ENCODE peak calls at places on chromosomes 11 and 22, in six cellular contexts. One of them, this sample, is unnamed.

GRCh38 chr11:22703561-22703960 is 37.1 kb downstream of the GAS2 start:
- DNase-seq in Peyer's patch: no peak
- DNase-seq in stimulated activated CD8-positive, alpha-beta memory T cell treated with anti-CD3 and anti-CD28 coated beads, Interleukin-2, amount 100 ng/mL, for 1 hour: no peak
- DNase-seq in fibroblast of mammary gland: no peak
- DNase-seq in midbrain: no peak
- DNase-seq in Calu3: no peak
- DNase-seq in this sample: no peak

GRCh38 chr22:30267382-30268302 is 991 bp upstream of the OSM start:
- DNase-seq in fibroblast of mammary gland: no peak
- DNase-seq in Calu3: no peak
- DNase-seq in Peyer's patch: no peak
- DNase-seq in stimulated activated CD8-positive, alpha-beta memory T cell treated with anti-CD3 and anti-CD28 coated beads, Interleukin-2, amount 100 ng/mL, for 1 hour: peak
- DNase-seq in midbrain: no peak
- DNase-seq in this sample: no peak

GRCh38 chr11:44611687-44612437 is 46.4 kb downstream of the CD82 start:
- DNase-seq in Peyer's patch: no peak
- DNase-seq in Calu3: no peak
- DNase-seq in fibroblast of mammary gland: no peak
- DNase-seq in midbrain: no peak
- DNase-seq in stimulated activated CD8-positive, alpha-beta memory T cell treated with anti-CD3 and anti-CD28 coated beads, Interleukin-2, amount 100 ng/mL, for 1 hour: peak
- DNase-seq in this sample: peak

GRCh38 chr22:50730941-50731661 is 6.9 kb upstream of the ACR start:
- DNase-seq in Peyer's patch: no peak
- DNase-seq in stimulated activated CD8-positive, alpha-beta memory T cell treated with anti-CD3 and anti-CD28 coated beads, Interleukin-2, amount 100 ng/mL, for 1 hour: no peak
- DNase-seq in midbrain: no peak
- DNase-seq in fibroblast of mammary gland: no peak
- DNase-seq in Calu3: no peak
- DNase-seq in this sample: no peak

GRCh38 chr11:70628881-70629844 is 230.8 kb downstream of the CTTN start:
- DNase-seq in Calu3: peak
- DNase-seq in fibroblast of mammary gland: no peak
- DNase-seq in midbrain: no peak
- DNase-seq in stimulated activated CD8-positive, alpha-beta memory T cell treated with anti-CD3 and anti-CD28 coated beads, Interleukin-2, amount 100 ng/mL, for 1 hour: no peak
- DNase-seq in Peyer's patch: peak
- DNase-seq in this sample: no peak

GRCh38 chr11:78630155-78630554 is 55.5 kb upstream of the NARS2 start:
- DNase-seq in midbrain: no peak
- DNase-seq in stimulated activated CD8-positive, alpha-beta memory T cell treated with anti-CD3 and anti-CD28 coated beads, Interleukin-2, amount 100 ng/mL, for 1 hour: no peak
- DNase-seq in Peyer's patch: no peak
- DNase-seq in fibroblast of mammary gland: no peak
- DNase-seq in Calu3: no peak
- DNase-seq in this sample: no peak

GRCh38 chr11:64610596-64610995 is 19.6 kb downstream of the SLC22A12 start:
- DNase-seq in Peyer's patch: no peak
- DNase-seq in midbrain: no peak
- DNase-seq in fibroblast of mammary gland: no peak
- DNase-seq in stimulated activated CD8-positive, alpha-beta memory T cell treated with anti-CD3 and anti-CD28 coated beads, Interleukin-2, amount 100 ng/mL, for 1 hour: no peak
- DNase-seq in Calu3: no peak
- DNase-seq in this sample: no peak

GRCh38 chr11:76408171-76408965 is 27.2 kb downstream of the GVQW3 start:
- DNase-seq in midbrain: no peak
- DNase-seq in fibroblast of mammary gland: no peak
- DNase-seq in Peyer's patch: no peak
- DNase-seq in stimulated activated CD8-positive, alpha-beta memory T cell treated with anti-CD3 and anti-CD28 coated beads, Interleukin-2, amount 100 ng/mL, for 1 hour: no peak
- DNase-seq in Calu3: no peak
- DNase-seq in this sample: no peak

GRCh38 chr11:293293-293851 is 4.4 kb downstream of the PGGHG start:
- DNase-seq in fibroblast of mammary gland: no peak
- DNase-seq in Calu3: no peak
- DNase-seq in midbrain: no peak
- DNase-seq in Peyer's patch: no peak
- DNase-seq in stimulated activated CD8-positive, alpha-beta memory T cell treated with anti-CD3 and anti-CD28 coated beads, Interleukin-2, amount 100 ng/mL, for 1 hour: no peak
- DNase-seq in this sample: no peak

GRCh38 chr11:16111690-16112089 is 244.7 kb downstream of the SOX6 start:
- DNase-seq in fibroblast of mammary gland: no peak
- DNase-seq in Peyer's patch: no peak
- DNase-seq in midbrain: peak
- DNase-seq in stimulated activated CD8-positive, alpha-beta memory T cell treated with anti-CD3 and anti-CD28 coated beads, Interleukin-2, amount 100 ng/mL, for 1 hour: no peak
- DNase-seq in Calu3: no peak
- DNase-seq in this sample: no peak

GRCh38 chr11:77619576-77620198 is 17.9 kb downstream of the CLNS1A start:
- DNase-seq in Calu3: peak
- DNase-seq in Peyer's patch: no peak
- DNase-seq in fibroblast of mammary gland: peak
- DNase-seq in midbrain: peak
- DNase-seq in stimulated activated CD8-positive, alpha-beta memory T cell treated with anti-CD3 and anti-CD28 coated beads, Interleukin-2, amount 100 ng/mL, for 1 hour: no peak
- DNase-seq in this sample: no peak

GRCh38 chr11:66336234-66337102 is at the start of gene RIN1:
- DNase-seq in fibroblast of mammary gland: peak
- DNase-seq in midbrain: peak
- DNase-seq in stimulated activated CD8-positive, alpha-beta memory T cell treated with anti-CD3 and anti-CD28 coated beads, Interleukin-2, amount 100 ng/mL, for 1 hour: no peak
- DNase-seq in Calu3: peak
- DNase-seq in Peyer's patch: peak
- DNase-seq in this sample: no peak

GRCh38 chr11:130426223-130427048 is 2.0 kb downstream of the ADAMTS8 start:
- DNase-seq in midbrain: peak
- DNase-seq in Calu3: no peak
- DNase-seq in fibroblast of mammary gland: no peak
- DNase-seq in Peyer's patch: no peak
- DNase-seq in stimulated activated CD8-positive, alpha-beta memory T cell treated with anti-CD3 and anti-CD28 coated beads, Interleukin-2, amount 100 ng/mL, for 1 hour: no peak
- DNase-seq in this sample: no peak

GRCh38 chr22:24894998-24895397 is 51.5 kb downstream of the LHFPL7 start:
- DNase-seq in fibroblast of mammary gland: peak
- DNase-seq in Calu3: peak
- DNase-seq in stimulated activated CD8-positive, alpha-beta memory T cell treated with anti-CD3 and anti-CD28 coated beads, Interleukin-2, amount 100 ng/mL, for 1 hour: no peak
- DNase-seq in midbrain: no peak
- DNase-seq in Peyer's patch: peak
- DNase-seq in this sample: no peak

GRCh38 chr11:46333129-46333947 is 13.9 kb upstream of the DGKZ start:
- DNase-seq in midbrain: no peak
- DNase-seq in Calu3: no peak
- DNase-seq in stimulated activated CD8-positive, alpha-beta memory T cell treated with anti-CD3 and anti-CD28 coated beads, Interleukin-2, amount 100 ng/mL, for 1 hour: no peak
- DNase-seq in fibroblast of mammary gland: no peak
- DNase-seq in Peyer's patch: no peak
- DNase-seq in this sample: no peak

GRCh38 chr11:67252831-67253239 is 13.4 kb upstream of the GRK2 start:
- DNase-seq in fibroblast of mammary gland: peak
- DNase-seq in Calu3: peak
- DNase-seq in Peyer's patch: no peak
- DNase-seq in stimulated activated CD8-positive, alpha-beta memory T cell treated with anti-CD3 and anti-CD28 coated beads, Interleukin-2, amount 100 ng/mL, for 1 hour: no peak
- DNase-seq in midbrain: peak
- DNase-seq in this sample: no peak

GRCh38 chr11:2273311-2273710 is 2.9 kb upstream of the ASCL2 start:
- DNase-seq in fibroblast of mammary gland: no peak
- DNase-seq in Calu3: no peak
- DNase-seq in midbrain: no peak
- DNase-seq in Peyer's patch: no peak
- DNase-seq in stimulated activated CD8-positive, alpha-beta memory T cell treated with anti-CD3 and anti-CD28 coated beads, Interleukin-2, amount 100 ng/mL, for 1 hour: no peak
- DNase-seq in this sample: no peak

GRCh38 chr11:67408437-67409200 is 4.7 kb downstream of the TBC1D10C start:
- DNase-seq in Peyer's patch: peak
- DNase-seq in stimulated activated CD8-positive, alpha-beta memory T cell treated with anti-CD3 and anti-CD28 coated beads, Interleukin-2, amount 100 ng/mL, for 1 hour: no peak
- DNase-seq in Calu3: no peak
- DNase-seq in fibroblast of mammary gland: no peak
- DNase-seq in midbrain: no peak
- DNase-seq in this sample: no peak

GRCh38 chr11:2549876-2550605 is 105.2 kb downstream of the KCNQ1 start:
- DNase-seq in Peyer's patch: peak
- DNase-seq in fibroblast of mammary gland: no peak
- DNase-seq in midbrain: peak
- DNase-seq in stimulated activated CD8-positive, alpha-beta memory T cell treated with anti-CD3 and anti-CD28 coated beads, Interleukin-2, amount 100 ng/mL, for 1 hour: no peak
- DNase-seq in Calu3: no peak
- DNase-seq in this sample: no peak

GRCh38 chr11:19368726-19369364 is 128.1 kb upstream of the E2F8 start:
- DNase-seq in fibroblast of mammary gland: peak
- DNase-seq in Peyer's patch: no peak
- DNase-seq in Calu3: no peak
- DNase-seq in midbrain: no peak
- DNase-seq in stimulated activated CD8-positive, alpha-beta memory T cell treated with anti-CD3 and anti-CD28 coated beads, Interleukin-2, amount 100 ng/mL, for 1 hour: no peak
- DNase-seq in this sample: no peak

GRCh38 chr11:46347637-46348311 is 511 bp downstream of the DGKZ start:
- DNase-seq in Calu3: peak
- DNase-seq in Peyer's patch: peak
- DNase-seq in stimulated activated CD8-positive, alpha-beta memory T cell treated with anti-CD3 and anti-CD28 coated beads, Interleukin-2, amount 100 ng/mL, for 1 hour: no peak
- DNase-seq in fibroblast of mammary gland: no peak
- DNase-seq in midbrain: no peak
- DNase-seq in this sample: no peak

GRCh38 chr11:65132988-65133700 is 1.2 kb downstream of the SYVN1 start:
- DNase-seq in fibroblast of mammary gland: no peak
- DNase-seq in Calu3: peak
- DNase-seq in midbrain: no peak
- DNase-seq in stimulated activated CD8-positive, alpha-beta memory T cell treated with anti-CD3 and anti-CD28 coated beads, Interleukin-2, amount 100 ng/mL, for 1 hour: no peak
- DNase-seq in Peyer's patch: peak
- DNase-seq in this sample: no peak

GRCh38 chr11:57460017-57460755 is at the start of gene RTN4RL2:
- DNase-seq in midbrain: no peak
- DNase-seq in Calu3: peak
- DNase-seq in stimulated activated CD8-positive, alpha-beta memory T cell treated with anti-CD3 and anti-CD28 coated beads, Interleukin-2, amount 100 ng/mL, for 1 hour: no peak
- DNase-seq in fibroblast of mammary gland: peak
- DNase-seq in Peyer's patch: no peak
- DNase-seq in this sample: no peak

GRCh38 chr11:44943118-44943517 is 7.6 kb downstream of the TP53I11 start:
- DNase-seq in Peyer's patch: no peak
- DNase-seq in stimulated activated CD8-positive, alpha-beta memory T cell treated with anti-CD3 and anti-CD28 coated beads, Interleukin-2, amount 100 ng/mL, for 1 hour: no peak
- DNase-seq in Calu3: no peak
- DNase-seq in midbrain: no peak
- DNase-seq in fibroblast of mammary gland: no peak
- DNase-seq in this sample: no peak

GRCh38 chr11:2882681-2883110 is 2.9 kb downstream of the CDKN1C start:
- DNase-seq in stimulated activated CD8-positive, alpha-beta memory T cell treated with anti-CD3 and anti-CD28 coated beads, Interleukin-2, amount 100 ng/mL, for 1 hour: no peak
- DNase-seq in Calu3: no peak
- DNase-seq in Peyer's patch: no peak
- DNase-seq in midbrain: no peak
- DNase-seq in fibroblast of mammary gland: no peak
- DNase-seq in this sample: no peak

GRCh38 chr11:76236092-76237026 is 30.1 kb upstream of the WNT11 start:
- DNase-seq in midbrain: peak
- DNase-seq in Calu3: peak
- DNase-seq in stimulated activated CD8-positive, alpha-beta memory T cell treated with anti-CD3 and anti-CD28 coated beads, Interleukin-2, amount 100 ng/mL, for 1 hour: peak
- DNase-seq in Peyer's patch: no peak
- DNase-seq in fibroblast of mammary gland: peak
- DNase-seq in this sample: no peak

GRCh38 chr22:19739911-19740449 is 16.6 kb downstream of the GP1BB start:
- DNase-seq in Peyer's patch: no peak
- DNase-seq in midbrain: no peak
- DNase-seq in fibroblast of mammary gland: no peak
- DNase-seq in stimulated activated CD8-positive, alpha-beta memory T cell treated with anti-CD3 and anti-CD28 coated beads, Interleukin-2, amount 100 ng/mL, for 1 hour: no peak
- DNase-seq in Calu3: no peak
- DNase-seq in this sample: no peak

GRCh38 chr11:45089251-45089650 is 57.2 kb upstream of the PRDM11 start:
- DNase-seq in midbrain: peak
- DNase-seq in fibroblast of mammary gland: peak
- DNase-seq in Peyer's patch: no peak
- DNase-seq in Calu3: no peak
- DNase-seq in stimulated activated CD8-positive, alpha-beta memory T cell treated with anti-CD3 and anti-CD28 coated beads, Interleukin-2, amount 100 ng/mL, for 1 hour: no peak
- DNase-seq in this sample: no peak

GRCh38 chr11:130706572-130706971 is 209.7 kb downstream of the SNX19 start:
- DNase-seq in fibroblast of mammary gland: peak
- DNase-seq in Peyer's patch: no peak
- DNase-seq in midbrain: no peak
- DNase-seq in stimulated activated CD8-positive, alpha-beta memory T cell treated with anti-CD3 and anti-CD28 coated beads, Interleukin-2, amount 100 ng/mL, for 1 hour: no peak
- DNase-seq in Calu3: no peak
- DNase-seq in this sample: no peak

GRCh38 chr11:75200051-75200450 is 40.5 kb upstream of the TPBGL start:
- DNase-seq in fibroblast of mammary gland: no peak
- DNase-seq in Calu3: no peak
- DNase-seq in midbrain: no peak
- DNase-seq in Peyer's patch: no peak
- DNase-seq in stimulated activated CD8-positive, alpha-beta memory T cell treated with anti-CD3 and anti-CD28 coated beads, Interleukin-2, amount 100 ng/mL, for 1 hour: no peak
- DNase-seq in this sample: no peak